ENCODE peak calls at places on chromosomes 16 and 17, in six cellular contexts. Q is GM10248; X is myocyte; G is activated T-helper 1 cell treated with anti-CD3 and anti-CD28 coated beads, Interleukin-2, amount 50 U/mL, for 16 hours; A is pancreas; L is left lung. F is an unnamed sample.

GRCh38 chr16:77833906-77834599 is 45.7 kb downstream of the VAT1L start:
- DNase-seq in Q (no peak), X (no peak), G (no peak), A (no peak), L (no peak), F (no peak)

GRCh38 chr17:82419471-82419995 is 1.1 kb upstream of the OGFOD3 start:
- DNase-seq in Q (no peak), X (no peak), G (no peak), A (no peak), L (no peak), F (no peak)

GRCh38 chr16:83953796-83954576 is 946 bp downstream of the OSGIN1 start:
- DNase-seq in Q (peak), X (peak), G (no peak), A (peak), L (no peak), F (no peak)

GRCh38 chr17:81523139-81524062 is 4.8 kb upstream of the FSCN2 start:
- DNase-seq in Q (no peak), X (peak), G (no peak), A (no peak), L (peak), F (no peak)

GRCh38 chr17:76382305-76382802 is 2.1 kb upstream of the SPHK1 start:
- DNase-seq in Q (no peak), X (no peak), G (no peak), A (peak), L (peak), F (no peak)

GRCh38 chr16:11781773-11782172 is 15.3 kb downstream of the ZC3H7A start:
- DNase-seq in Q (no peak), X (peak), G (no peak), A (no peak), L (no peak), F (no peak)

GRCh38 chr17:44940321-44940720 is 7.3 kb downstream of the KIF18B start:
- DNase-seq in Q (no peak), X (no peak), G (no peak), A (peak), L (no peak), F (no peak)

GRCh38 chr16:56226187-56226586 is 34.9 kb downstream of the GNAO1 start:
- DNase-seq in Q (no peak), X (no peak), G (no peak), A (no peak), L (no peak), F (no peak)

GRCh38 chr17:80029235-80029974 is 6.3 kb downstream of the TBC1D16 start:
- DNase-seq in Q (no peak), X (peak), G (no peak), A (peak), L (no peak), F (peak)

GRCh38 chr17:42667088-42667951 is 8.2 kb downstream of the TUBG2 start:
- DNase-seq in Q (no peak), X (peak), G (no peak), A (peak), L (no peak), F (peak)

GRCh38 chr17:67779098-67779672 is 46.1 kb upstream of the BPTF start:
- DNase-seq in Q (peak), X (no peak), G (no peak), A (peak), L (no peak), F (no peak)

GRCh38 chr17:32102172-32102571 is 40.1 kb upstream of the RHOT1 start:
- DNase-seq in Q (no peak), X (no peak), G (no peak), A (no peak), L (no peak), F (no peak)

GRCh38 chr16:89000207-89000959 is 23.4 kb upstream of the CBFA2T3 start:
- DNase-seq in Q (no peak), X (no peak), G (no peak), A (no peak), L (peak), F (no peak)

GRCh38 chr16:30382398-30383015 is at the start of gene SEPTIN1:
- DNase-seq in Q (peak), X (peak), G (peak), A (no peak), L (no peak), F (no peak)

GRCh38 chr17:21176996-21177395 is 37.0 kb downstream of the TMEM11 start:
- DNase-seq in Q (no peak), X (no peak), G (no peak), A (no peak), L (no peak), F (no peak)

GRCh38 chr17:4858880-4859260 is 25.7 kb downstream of the MINK1 start:
- DNase-seq in Q (no peak), X (no peak), G (no peak), A (peak), L (no peak), F (no peak)

GRCh38 chr16:88345031-88345942 is 37.5 kb upstream of the ZNF469 start:
- DNase-seq in Q (no peak), X (no peak), G (no peak), A (no peak), L (peak), F (no peak)